ENCODE peak calls at places on chromosomes 5 and 9, in ten cellular contexts. A is neural progenitor cell, C is pancreas, R is body of pancreas, P is left ventricle myocardium inferior, S is cardiac muscle cell, N is gastrocnemius medialis, D is heart left ventricle, B is fibroblast of lung, X is breast epithelium. K is an unnamed sample. For H3K4me1 and H3K27me3, the result is how much of the 10 kb centered on the place peaks cover.

GRCh38 chr5:74386571-74387334 is 253.8 kb downstream of the ENC1 start:
- DNase-seq in N (no peak), D (no peak), X (no peak), R (no peak), P (no peak), B (no peak), C (no peak), A (no peak), S (no peak), K (no peak)

GRCh38 chr9:87581513-87581912 is 83.8 kb downstream of the DAPK1 start:
- DNase-seq in X (no peak), R (no peak), A (no peak), B (peak), C (no peak), D (no peak), S (peak), P (no peak), N (no peak), K (no peak)

GRCh38 chr9:97064171-97064570 is 25.2 kb upstream of the CTSV start:
- DNase-seq in B (no peak), P (no peak), A (no peak), R (no peak), C (no peak), S (no peak), N (no peak), D (no peak), X (no peak), K (no peak)

GRCh38 chr9:78919701-78920100 is 622.8 kb downstream of the PSAT1 start:
- DNase-seq in X (no peak), B (no peak), D (no peak), A (no peak), P (no peak), C (no peak), N (no peak), R (no peak), S (no peak), K (no peak)

GRCh38 chr9:74760031-74760700 is 127.6 kb downstream of the TRPM6 start:
- DNase-seq in C (no peak), S (peak), B (peak), X (no peak), A (no peak), P (no peak), D (no peak), N (no peak), R (no peak), K (no peak)

GRCh38 chr9:108565651-108566378 is 290.0 kb downstream of the ACTL7B start:
- DNase-seq in D (peak), B (peak), P (no peak), R (peak), A (peak), S (peak), X (no peak), N (peak), C (peak), K (peak)

GRCh38 chr5:134477462-134478245 is 47.8 kb upstream of the JADE2 start:
- DNase-seq in A (no peak), N (no peak), R (no peak), B (peak), X (no peak), C (no peak), P (no peak), S (no peak), D (no peak), K (no peak)

GRCh38 chr9:34630402-34631154 is 1.7 kb upstream of the ARID3C start:
- DNase-seq in X (no peak), B (no peak), N (no peak), R (no peak), A (no peak), C (no peak), S (no peak), D (no peak), P (no peak), K (no peak)

GRCh38 chr9:35757527-35758275 is 3.6 kb upstream of the MSMP start:
- DNase-seq in P (no peak), R (peak), C (no peak), A (no peak), D (peak), X (peak), S (no peak), B (no peak), N (no peak), K (no peak)

GRCh38 chr5:177071671-177072385 is 14.9 kb upstream of the FGFR4 start:
- DNase-seq in R (peak), S (peak), N (peak), X (no peak), B (peak), D (peak), C (peak), P (no peak), A (peak), K (peak)

GRCh38 chr5:115087951-115088350 is 81.8 kb downstream of the TRIM36 start:
- DNase-seq in P (no peak), X (no peak), A (no peak), C (no peak), D (no peak), S (no peak), R (no peak), B (no peak), N (no peak), K (no peak)

GRCh38 chr9:92664394-92665152 is 5.4 kb downstream of the IPPK start:
- DNase-seq in A (no peak), N (no peak), S (no peak), C (no peak), D (no peak), X (peak), R (no peak), B (peak), P (no peak), K (no peak)

GRCh38 chr9:130171226-130172148 is 717 bp upstream of the NCS1 start:
- DNase-seq in X (no peak), D (no peak), R (no peak), P (no peak), B (no peak), N (no peak), C (no peak), A (no peak), S (no peak), K (no peak)

GRCh38 chr9:81578606-81579005 is 110.7 kb downstream of the TLE1 start:
- DNase-seq in D (no peak), R (no peak), C (no peak), B (peak), N (no peak), X (no peak), P (no peak), A (no peak), S (no peak), K (no peak)

GRCh38 chr9:90975666-90976538 is 174.3 kb downstream of the SYK start:
- DNase-seq in X (no peak), C (no peak), B (no peak), P (no peak), N (no peak), D (no peak), A (no peak), S (no peak), R (no peak), K (no peak)

GRCh38 chr5:149651686-149652085 is 70.4 kb downstream of the ARHGEF37 start:
- DNase-seq in R (no peak), S (no peak), X (no peak), D (no peak), A (no peak), N (no peak), P (no peak), C (no peak), B (no peak), K (no peak)

GRCh38 chr9:77291714-77292113 is 114.4 kb downstream of the VPS13A start:
- DNase-seq in D (no peak), X (no peak), R (no peak), A (peak), C (no peak), S (peak), N (no peak), B (peak), P (no peak), K (peak)

GRCh38 chr5:1008451-1009358 is at the start of gene NKD2:
- DNase-seq in S (peak), B (no peak), D (peak), X (peak), N (peak), P (peak), R (peak), A (peak), C (peak), K (no peak)

GRCh38 chr5:172849636-172850453 is 15.8 kb downstream of the ERGIC1 start:
- DNase-seq in B (no peak), D (no peak), N (no peak), S (no peak), X (no peak), P (no peak), R (peak), A (no peak), C (no peak), K (no peak)

GRCh38 chr5:1779021-1779680 is 20.5 kb downstream of the MRPL36 start:
- DNase-seq in D (no peak), P (no peak), A (no peak), C (no peak), S (no peak), X (peak), N (no peak), R (no peak), B (no peak), K (no peak)

GRCh38 chr9:98222885-98223640 is 30.6 kb upstream of the CORO2A start:
- DNase-seq in S (peak), C (no peak), A (no peak), X (no peak), R (no peak), P (no peak), B (peak), N (no peak), D (no peak), K (no peak)
- H3K4me1 ChIP-seq in S (under half), C (under half), A (under half), X (under half), R (under half), P (under half), B (under half), N (under half), D (under half), K (under half)

GRCh38 chr5:116418774-116419173 is 155.8 kb downstream of the SEMA6A start:
- DNase-seq in S (no peak), P (no peak), C (no peak), A (no peak), D (no peak), B (no peak), X (no peak), N (no peak), R (no peak), K (no peak)

GRCh38 chr5:116420540-116420939 is 154.1 kb downstream of the SEMA6A start:
- DNase-seq in P (no peak), N (no peak), S (no peak), D (peak), A (no peak), R (no peak), X (no peak), C (no peak), B (no peak), K (no peak)

GRCh38 chr5:116423091-116423490 is 151.5 kb downstream of the SEMA6A start:
- DNase-seq in A (no peak), C (no peak), N (no peak), S (no peak), R (no peak), D (no peak), P (no peak), X (no peak), B (no peak), K (no peak)

GRCh38 chr5:116419258-116419657 is 155.4 kb downstream of the SEMA6A start:
- DNase-seq in D (no peak), S (no peak), R (no peak), B (no peak), N (no peak), A (no peak), X (no peak), C (no peak), P (no peak), K (no peak)

DNA sequence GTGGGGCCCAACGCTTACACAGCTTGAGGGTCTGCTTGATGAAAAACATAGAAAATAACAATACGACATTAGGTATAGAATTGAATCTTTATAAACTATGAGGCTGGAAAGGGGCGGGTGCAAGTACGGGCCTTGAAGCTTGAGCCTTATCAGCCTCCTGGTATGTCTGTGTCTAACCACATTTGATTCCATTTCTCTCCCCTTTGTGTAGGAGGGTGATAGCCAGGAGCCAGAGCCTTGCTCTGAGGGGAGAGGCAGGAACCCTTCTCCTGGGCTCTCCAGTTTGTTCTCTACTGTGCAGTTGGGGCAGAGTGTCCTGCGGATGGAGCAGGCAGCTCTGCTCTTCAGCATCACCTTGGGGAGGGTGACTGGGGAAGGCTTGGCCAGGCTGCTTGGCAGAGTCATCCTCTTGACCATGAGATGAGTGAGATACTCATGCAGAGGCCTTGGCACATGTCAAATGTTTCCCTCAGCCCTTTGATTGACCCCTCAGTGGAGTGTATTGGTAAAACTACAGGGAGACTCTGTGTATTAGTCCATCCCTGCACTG is 153.5 kb downstream of the SEMA6A start:
- DNase-seq in X (no peak), A (no peak), D (no peak), P (no peak), R (no peak), C (no peak), B (no peak), N (no peak), S (peak), K (no peak)
- H3K27me3 ChIP-seq in X (under half), A (under half), D (under half), P (under half), R (under half), C (under half), B (under half), N (under half), S (under half), K (under half)

DNA sequence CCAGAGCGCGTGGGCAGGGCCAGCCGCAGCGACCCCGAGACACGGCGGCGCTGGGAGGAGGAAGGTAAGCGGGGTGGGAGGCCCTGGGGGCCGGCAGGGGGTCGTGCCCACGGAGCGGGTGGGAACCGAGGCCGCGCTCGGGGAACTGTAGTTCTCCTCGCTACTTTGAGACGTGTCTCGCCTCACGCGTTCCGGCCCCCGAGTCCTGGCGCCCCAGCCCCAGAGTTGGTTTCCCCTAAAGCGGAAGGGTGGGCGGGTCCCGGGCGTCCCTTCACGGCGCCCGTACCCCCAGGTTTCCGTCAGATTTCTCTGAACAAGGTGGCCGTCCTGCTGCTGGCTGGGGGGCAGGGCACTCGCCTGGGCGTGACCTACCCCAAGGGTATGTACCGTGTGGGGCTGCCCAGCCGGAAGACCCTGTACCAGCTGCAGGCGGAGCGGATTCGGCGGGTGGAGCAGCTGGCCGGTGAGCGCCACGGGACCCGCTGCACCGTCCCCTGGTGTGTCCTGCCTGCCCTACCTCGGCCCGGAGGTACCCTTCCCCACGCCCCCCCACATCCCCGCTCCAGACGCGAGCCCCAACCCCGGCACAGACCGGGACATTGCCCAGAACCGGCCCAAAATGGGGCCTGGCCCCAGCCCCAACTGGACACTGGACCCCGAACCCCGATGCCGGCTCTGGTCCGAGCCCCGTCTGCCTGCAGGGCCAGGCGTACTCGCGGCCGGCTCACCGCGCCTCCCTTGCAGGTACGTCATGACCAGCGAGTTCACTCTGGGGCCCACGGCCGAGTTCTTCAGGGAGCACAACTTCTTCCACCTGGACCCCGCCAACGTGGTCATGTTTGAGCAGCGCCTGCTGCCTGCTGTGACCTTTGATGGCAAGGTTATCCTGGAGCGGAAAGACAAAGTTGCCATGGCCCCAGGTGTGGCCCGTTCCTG is 709 bp downstream of the UAP1L1 start:
- DNase-seq in P (no peak), X (no peak), C (no peak), D (no peak), N (no peak), S (peak), R (no peak), A (peak), B (no peak), K (no peak)
- H3K4me3 ChIP-seq in P (peak), X (peak), C (peak), D (peak), N (peak), S (peak), R (peak), A (peak), B (peak), K (peak)

DNA sequence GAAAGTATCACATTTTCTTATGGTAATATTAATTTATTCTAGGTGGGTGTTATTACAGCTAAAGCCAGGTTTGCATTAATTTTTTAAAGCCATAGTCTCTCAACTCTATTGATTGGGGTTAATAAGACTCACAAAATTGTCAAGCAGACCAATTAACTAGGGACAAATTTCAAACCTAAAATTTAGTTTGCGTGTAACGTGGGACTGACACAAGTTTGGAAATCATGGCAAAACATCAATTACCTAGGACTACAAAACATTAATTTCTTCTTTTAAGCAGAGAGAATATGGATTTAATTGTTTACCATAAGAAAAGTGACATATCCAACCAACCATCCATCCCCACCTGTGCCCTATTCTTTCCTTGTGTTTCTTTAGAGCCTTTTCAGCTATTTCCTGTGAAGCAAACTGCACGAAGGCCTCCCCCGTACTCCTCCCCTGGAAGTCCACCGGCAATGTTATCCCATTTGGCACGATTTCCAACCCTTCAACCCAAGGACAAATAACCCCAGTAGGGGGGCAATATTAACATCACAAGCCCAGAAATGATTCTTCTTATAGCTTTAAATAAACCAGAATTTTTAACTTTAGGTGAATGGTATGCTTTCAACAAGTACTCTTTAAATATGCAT is 4.4 kb downstream of the HNRNPH1 start:
- DNase-seq in D (no peak), X (no peak), B (no peak), N (no peak), S (peak), A (no peak), P (no peak), C (no peak), R (no peak), K (no peak)
- H3K4me1 ChIP-seq in D (under half), X (under half), B (under half), N (half or more), S (under half), A (under half), P (half or more), C (half or more), R (half or more), K (under half)

DNA sequence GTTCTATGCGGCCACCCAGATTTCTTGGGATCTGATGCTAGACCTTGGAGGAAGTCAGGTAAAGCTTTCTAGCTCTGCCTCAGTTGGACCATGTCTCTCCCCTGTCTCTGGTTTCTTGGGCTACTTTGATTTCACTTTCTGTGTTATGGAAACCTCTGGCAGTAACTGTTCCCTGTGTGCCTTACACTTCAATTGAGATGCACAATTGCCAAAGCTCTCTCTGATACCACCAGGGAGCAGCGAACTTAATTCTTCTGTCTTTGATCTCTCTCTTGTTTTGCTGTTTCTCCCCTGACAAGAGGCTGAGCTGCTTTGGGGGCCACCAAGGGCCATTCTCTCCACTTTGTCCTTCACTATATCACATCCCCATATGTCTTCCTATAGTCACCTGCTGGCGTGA is 61.4 kb downstream of the PGM5 start:
- DNase-seq in N (no peak), C (no peak), S (no peak), R (no peak), A (peak), X (no peak), P (no peak), B (no peak), D (no peak), K (no peak)
- H3K27me3 ChIP-seq in N (under half), C (under half), S (under half), R (under half), A (half or more), X (under half), P (under half), B (under half), D (under half), K (under half)

DNA sequence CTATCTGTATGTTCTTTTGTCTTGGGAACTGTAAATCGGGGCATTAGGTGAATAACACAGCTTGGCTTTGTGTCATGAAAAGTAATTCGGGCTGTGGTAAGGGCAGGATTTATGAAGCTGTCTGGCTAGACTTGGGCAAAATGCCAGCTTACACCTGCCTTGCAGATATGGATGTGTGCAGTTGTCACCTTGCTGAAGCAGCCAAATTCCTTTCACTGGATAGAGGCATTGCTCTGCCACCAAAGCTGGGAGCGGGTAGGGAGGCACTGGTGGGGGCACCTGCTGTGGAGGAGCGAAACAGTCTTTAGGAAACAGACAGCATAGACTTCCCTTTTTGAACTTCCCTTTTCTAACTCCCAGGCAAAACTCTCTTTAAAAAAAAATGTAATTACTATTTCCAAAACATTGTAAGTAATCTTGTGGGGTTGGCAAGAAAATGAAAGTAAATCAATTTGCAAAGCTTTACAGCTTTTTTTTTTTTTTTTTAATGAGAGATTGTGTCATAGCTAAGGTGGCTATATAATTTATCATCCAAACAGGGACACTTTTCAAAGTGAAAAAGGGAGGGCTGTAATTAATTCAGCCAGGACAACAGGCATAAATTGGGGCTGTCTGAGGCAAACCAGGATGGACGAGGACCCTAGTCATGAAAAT is 545.3 kb downstream of the CSNK1G3 start:
- DNase-seq in N (peak), P (peak), A (no peak), R (peak), C (peak), S (no peak), X (peak), B (no peak), D (peak), K (no peak)
- H3K4me3 ChIP-seq in N (peak), P (peak), A (no peak), R (no peak), C (peak), S (no peak), X (peak), B (no peak), D (no peak), K (no peak)

K was measured in iPS DF 6.9.